ENCODE peak calls at places on chromosomes 11 and 22, in four cellular contexts. X is HepG2, O is transverse colon, B is K562. W is an unnamed sample. For H3K4me1, the result is how much of the 10 kb centered on the place peaks cover.

GRCh38 chr11:128483211-128483788 is 104.1 kb downstream of the ETS1 start:
- DNase-seq in X (no peak), O (no peak), B (no peak), W (no peak)

GRCh38 chr11:132099692-132100091 is 729.3 kb downstream of the NTM start:
- DNase-seq in X (no peak), O (no peak), B (peak), W (no peak)

GRCh38 chr11:120432056-120433018 is 79.2 kb upstream of the GRIK4 start:
- DNase-seq in X (peak), O (no peak), B (peak), W (no peak)

GRCh38 chr11:57529012-57529411 is 1.5 kb downstream of the TIMM10 start:
- DNase-seq in X (no peak), O (no peak), B (no peak), W (no peak)

GRCh38 chr22:49848690-49849160 is 4.9 kb upstream of the ZBED4 start:
- DNase-seq in X (no peak), O (no peak), B (no peak), W (no peak)

GRCh38 chr22:42685941-42686666 is 34.6 kb downstream of the A4GALT start:
- DNase-seq in X (no peak), O (peak), B (no peak), W (no peak)

GRCh38 chr22:37428649-37429586 is 1.6 kb upstream of the ELFN2 start:
- DNase-seq in X (peak), O (peak), B (peak), W (no peak)

GRCh38 chr22:32127904-32128303 is 31.2 kb downstream of the C22orf42 start:
- DNase-seq in X (no peak), O (no peak), B (peak), W (no peak)

GRCh38 chr11:113991170-113991569 is 16.3 kb downstream of the HTR3A start:
- DNase-seq in X (peak), O (no peak), B (peak), W (no peak)

GRCh38 chr11:62456630-62457029 is 37.8 kb downstream of the SCGB1A1 start:
- DNase-seq in X (no peak), O (no peak), B (no peak), W (no peak)

GRCh38 chr22:19981171-19981960 is 35.3 kb downstream of the ARVCF start:
- DNase-seq in X (no peak), O (no peak), B (no peak), W (no peak)

GRCh38 chr11:116696381-116696941 is 76.3 kb downstream of the BUD13 start:
- DNase-seq in X (no peak), O (no peak), B (no peak), W (peak)

GRCh38 chr22:31905356-31905755 is 39.0 kb upstream of the YWHAH start:
- DNase-seq in X (no peak), O (no peak), B (no peak), W (no peak)

GRCh38 chr11:13868710-13869403 is 93.7 kb upstream of the SPON1 start:
- DNase-seq in X (no peak), O (no peak), B (no peak), W (no peak)

GRCh38 chr11:94544832-94545640 is 1.3 kb downstream of the FUT4 start:
- DNase-seq in X (no peak), O (peak), B (peak), W (peak)

GRCh38 chr11:107679255-107680024 is 32.4 kb downstream of the SLN start:
- DNase-seq in X (no peak), O (no peak), B (no peak), W (no peak)

GRCh38 chr11:107682182-107682971 is 29.5 kb downstream of the SLN start:
- DNase-seq in X (no peak), O (no peak), B (no peak), W (no peak)

GRCh38 chr11:107688322-107688918 is 23.4 kb downstream of the SLN start:
- DNase-seq in X (peak), O (no peak), B (no peak), W (no peak)

GRCh38 chr11:107683807-107684206 is 28.0 kb downstream of the SLN start:
- DNase-seq in X (no peak), O (no peak), B (peak), W (no peak)

DNA sequence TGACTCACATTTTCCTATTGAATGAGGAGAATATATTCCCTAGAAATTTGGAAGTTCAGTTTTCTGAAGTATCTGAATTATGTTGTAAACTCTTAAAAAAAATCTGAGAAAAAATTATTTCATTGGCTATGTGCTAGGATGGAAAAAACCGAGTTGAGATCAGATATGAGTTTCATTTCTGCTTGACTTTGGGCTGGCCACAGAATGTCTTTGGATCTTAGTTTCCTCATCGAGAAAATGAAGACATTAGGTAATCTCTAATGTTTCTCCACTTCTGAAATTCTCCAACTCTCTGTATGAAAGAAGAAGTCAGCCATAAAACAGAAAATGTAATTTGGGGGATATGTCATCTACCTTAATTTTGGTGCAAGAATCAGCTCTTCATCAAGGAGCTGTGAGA is 28.8 kb downstream of the SLN start:
- DNase-seq in X (no peak), O (no peak), B (no peak), W (no peak)
- H3K4me1 ChIP-seq in X (under half), O (under half), B (under half), W (under half)

GRCh38 chr11:67056267-67056639 is 394 bp upstream of the RHOD start:
- DNase-seq in X (no peak), O (no peak), B (no peak), W (no peak)

GRCh38 chr11:67057410-67057757 is 737 bp downstream of the RHOD start:
- DNase-seq in X (no peak), O (no peak), B (no peak), W (no peak)

GRCh38 chr11:67054851-67055523 is 1.7 kb upstream of the RHOD start:
- DNase-seq in X (peak), O (peak), B (peak), W (peak)

GRCh38 chr11:67056640-67057409 is at the start of gene RHOD:
- DNase-seq in X (no peak), O (peak), B (no peak), W (peak)

DNA sequence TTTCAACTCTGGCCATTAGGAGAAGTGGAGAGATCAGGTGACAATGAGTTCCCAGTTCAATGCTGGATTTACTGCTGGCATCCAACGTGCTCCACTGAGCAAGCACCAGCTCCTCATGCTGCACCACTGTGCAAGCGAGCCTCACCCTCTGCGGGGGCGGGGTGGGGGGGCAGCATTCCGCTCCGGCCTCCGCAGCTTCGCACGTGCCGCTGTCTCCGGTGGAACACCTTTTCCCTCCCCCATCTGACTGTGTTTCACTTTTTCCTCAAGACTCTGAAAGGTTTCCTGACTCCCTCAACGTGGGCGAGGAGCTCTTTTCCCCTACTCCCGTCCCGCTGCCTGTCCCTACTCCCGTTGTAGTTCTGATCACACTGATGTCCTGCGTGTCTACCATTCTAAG is 835 bp upstream of the RHOD start:
- DNase-seq in X (no peak), O (no peak), B (peak), W (no peak)
- TF ChIP-seq EP300 in X (no peak), O (no peak), B (no peak), W (no peak)

DNA sequence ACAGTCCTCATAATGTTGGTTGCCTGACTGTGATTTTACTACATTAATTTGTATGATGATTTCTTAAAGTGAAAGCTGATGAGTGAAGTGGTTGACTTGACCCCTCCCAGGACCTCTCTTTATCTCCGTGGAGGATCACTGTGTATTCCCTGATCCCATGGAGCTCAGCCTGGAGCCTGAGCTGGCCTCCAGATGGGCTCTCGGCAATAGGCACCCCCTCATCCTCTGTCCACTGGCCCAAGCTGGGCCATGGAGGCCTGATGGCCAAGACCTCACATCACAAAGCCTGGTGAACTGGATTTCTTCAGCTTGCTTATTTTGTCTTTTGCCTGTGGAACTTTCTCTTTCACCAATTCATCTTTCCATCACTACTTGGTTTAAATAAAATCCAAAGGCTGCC is 75.2 kb downstream of the WNT11 start:
- DNase-seq in X (no peak), O (no peak), B (no peak), W (no peak)
- TF ChIP-seq POLR2AphosphoS5 in X (no peak), O (no peak), B (no peak), W (no peak)

DNA sequence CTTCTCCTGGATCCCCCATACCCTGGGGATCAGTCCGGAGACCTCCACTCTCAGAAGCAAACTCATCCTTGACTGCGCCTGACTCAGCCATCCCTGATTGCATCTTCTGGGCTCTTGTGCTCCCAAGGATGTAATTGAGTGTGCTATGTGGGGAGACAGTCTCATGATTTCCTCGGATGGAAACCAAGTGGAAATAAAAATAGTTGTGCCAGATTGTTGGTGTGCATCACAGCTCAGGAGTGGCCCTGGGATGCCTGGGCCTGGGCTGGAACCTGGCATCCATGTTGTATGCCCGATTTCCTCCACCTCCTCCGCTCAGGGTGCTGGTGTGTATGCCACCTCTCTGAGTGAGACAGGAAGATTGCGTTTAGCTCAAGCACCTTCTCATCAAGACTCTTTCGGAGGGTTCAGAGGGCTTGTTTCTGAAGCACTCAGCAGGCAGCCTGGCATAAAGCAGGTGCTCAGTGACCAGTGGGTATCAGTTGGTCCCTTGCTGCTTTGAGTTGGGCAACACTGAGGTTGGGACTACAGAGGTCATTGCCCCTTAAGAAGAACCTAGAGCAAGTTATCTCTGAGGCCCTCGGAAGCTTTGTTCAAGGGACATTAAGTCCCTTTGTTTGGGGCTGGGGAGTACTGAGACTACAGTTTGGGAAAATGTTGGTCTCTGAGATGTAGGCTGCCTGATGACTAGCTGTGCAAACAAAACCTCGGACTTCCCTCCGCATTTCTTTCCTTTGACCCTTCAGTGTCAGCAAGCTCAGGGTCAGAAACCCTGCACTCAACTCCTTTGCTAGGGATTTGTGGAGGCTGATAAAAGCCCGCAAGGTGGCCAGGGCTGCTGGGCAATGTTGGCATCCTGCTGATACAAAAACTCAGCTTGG is 24.8 kb upstream of the MICAL2 start:
- DNase-seq in X (peak), O (no peak), B (no peak), W (peak)
- H3K4me1 ChIP-seq in X (half or more), O (half or more), B (under half), W (half or more)

W was measured in suprapubic skin.